ENCODE peak calls at places on chromosome 3, in eight cellular contexts. T, W, C, S, D, F, P and B are unnamed samples.

GRCh38 chr3:2360815-2361214 is 262.1 kb downstream of the CNTN4 start:
- DNase-seq in T (no peak), S (no peak), D (no peak), W (no peak), C (no peak), F (no peak), P (no peak), B (no peak)

GRCh38 chr3:27671101-27671500 is 51.0 kb downstream of the EOMES start:
- DNase-seq in C (no peak), T (no peak), P (no peak), F (no peak), S (no peak), D (no peak), W (no peak), B (no peak)

GRCh38 chr3:8742921-8743605 is 9.5 kb downstream of the CAV3 start:
- DNase-seq in P (no peak), F (no peak), S (no peak), D (no peak), C (no peak), T (no peak), W (no peak), B (no peak)

GRCh38 chr3:150370129-150370602 is 37.9 kb upstream of the TSC22D2 start:
- DNase-seq in T (no peak), F (no peak), W (no peak), C (peak), P (peak), D (peak), S (no peak), B (no peak)

GRCh38 chr3:196843435-196844110 is 24.1 kb upstream of the SENP5 start:
- DNase-seq in D (no peak), P (no peak), T (no peak), F (no peak), C (no peak), W (no peak), S (no peak), B (no peak)

GRCh38 chr3:196398782-196399181 is 33.4 kb downstream of the UBXN7 start:
- DNase-seq in W (no peak), C (no peak), P (no peak), D (no peak), S (no peak), T (no peak), F (no peak), B (no peak)

GRCh38 chr3:193452338-193452737 is 73.8 kb upstream of the ATP13A5 start:
- DNase-seq in S (peak), T (no peak), C (peak), D (no peak), P (no peak), W (no peak), F (peak), B (no peak)

GRCh38 chr3:51333021-51333420 is 52.1 kb upstream of the MANF start:
- DNase-seq in F (no peak), P (no peak), W (no peak), C (no peak), D (no peak), S (no peak), T (no peak), B (no peak)

GRCh38 chr3:182384182-182384581 is 409.1 kb upstream of the ATP11B start:
- DNase-seq in W (no peak), S (no peak), F (no peak), P (no peak), C (no peak), D (no peak), T (no peak), B (no peak)

GRCh38 chr3:10867384-10867783 is 51.4 kb downstream of the SLC6A11 start:
- DNase-seq in T (no peak), C (peak), W (no peak), D (no peak), F (no peak), P (no peak), S (peak), B (no peak)

GRCh38 chr3:65785065-65785645 is 253.6 kb downstream of the MAGI1 start:
- DNase-seq in T (peak), D (no peak), P (peak), S (peak), F (peak), W (peak), C (peak), B (no peak)

GRCh38 chr3:58009026-58009748 is 965 bp downstream of the FLNB start:
- DNase-seq in T (peak), D (no peak), P (no peak), S (peak), C (no peak), F (peak), W (no peak), B (peak)

GRCh38 chr3:120498947-120499346 is 48.2 kb upstream of the FSTL1 start:
- DNase-seq in T (no peak), C (peak), W (no peak), F (no peak), D (peak), S (no peak), P (peak), B (no peak)

GRCh38 chr3:133540896-133541674 is 32.4 kb upstream of the CDV3 start:
- DNase-seq in W (no peak), C (no peak), P (peak), S (peak), F (no peak), D (no peak), T (peak), B (no peak)

GRCh38 chr3:99119312-99119810 is 217.9 kb upstream of the DCBLD2 start:
- DNase-seq in F (no peak), D (no peak), T (no peak), W (no peak), S (no peak), P (no peak), C (no peak), B (no peak)

GRCh38 chr3:169060037-169060436 is 603.5 kb downstream of the MECOM start:
- DNase-seq in S (no peak), P (no peak), W (no peak), C (no peak), T (no peak), F (no peak), D (no peak), B (no peak)

GRCh38 chr3:149480326-149481017 is 6.0 kb downstream of the TM4SF4 start:
- DNase-seq in T (peak), C (peak), S (peak), D (peak), F (no peak), P (peak), W (peak), B (peak)

GRCh38 chr3:161266731-161267150 is 45.6 kb downstream of the NMD3 start:
- DNase-seq in S (no peak), W (peak), D (no peak), F (no peak), P (peak), C (no peak), T (no peak), B (no peak)

GRCh38 chr3:104628185-104628789 is 738.4 kb upstream of the ALCAM start:
- DNase-seq in T (peak), C (peak), D (no peak), S (peak), P (peak), W (no peak), F (peak), B (no peak)

GRCh38 chr3:46950661-46951241 is 25.8 kb downstream of the CCDC12 start:
- DNase-seq in S (no peak), F (no peak), D (no peak), W (no peak), C (no peak), P (no peak), T (no peak), B (no peak)

GRCh38 chr3:147394168-147394941 is 12.0 kb downstream of the ZIC4 start:
- DNase-seq in S (no peak), W (no peak), P (no peak), D (no peak), T (no peak), F (no peak), C (no peak), B (no peak)

GRCh38 chr3:159616234-159616825 is 372.3 kb upstream of the IL12A start:
- DNase-seq in S (peak), T (no peak), D (peak), F (peak), W (no peak), C (peak), P (no peak), B (peak)

GRCh38 chr3:122969585-122970453 is 57.7 kb downstream of the SEMA5B start:
- DNase-seq in S (no peak), D (no peak), C (no peak), P (no peak), W (no peak), T (no peak), F (no peak), B (no peak)

GRCh38 chr3:137330246-137330645 is 372.5 kb downstream of the IL20RB start:
- DNase-seq in F (no peak), D (no peak), C (no peak), S (no peak), P (no peak), W (no peak), T (peak), B (no peak)

GRCh38 chr3:81152156-81152555 is 609.3 kb downstream of the GBE1 start:
- DNase-seq in P (peak), W (no peak), S (no peak), C (no peak), D (no peak), F (no peak), T (no peak), B (no peak)

GRCh38 chr3:195020185-195020584 is 250.8 kb downstream of the XXYLT1 start:
- DNase-seq in W (no peak), C (no peak), P (no peak), D (no peak), S (no peak), T (no peak), F (no peak), B (no peak)

GRCh38 chr3:142857056-142857455 is 31.8 kb downstream of the PCOLCE2 start:
- DNase-seq in C (peak), W (no peak), F (peak), D (no peak), S (peak), P (no peak), T (no peak), B (peak)

GRCh38 chr3:146800484-146800883 is 195.3 kb upstream of the PLSCR5 start:
- DNase-seq in S (no peak), F (no peak), W (no peak), C (no peak), D (no peak), P (no peak), T (no peak), B (no peak)

GRCh38 chr3:71130516-71131384 is 452.8 kb downstream of the FOXP1 start:
- DNase-seq in C (peak), D (peak), F (no peak), P (no peak), W (peak), S (peak), T (peak), B (peak)

GRCh38 chr3:128198313-128198712 is 45.0 kb downstream of the EEFSEC start:
- DNase-seq in T (no peak), W (no peak), C (no peak), P (no peak), D (no peak), F (no peak), S (no peak), B (no peak)

GRCh38 chr3:30667250-30667585 is 60.8 kb downstream of the TGFBR2 start:
- DNase-seq in W (no peak), F (no peak), D (peak), P (no peak), S (peak), C (no peak), T (no peak), B (no peak)

GRCh38 chr3:147654827-147655226 is 245.7 kb downstream of the ZIC1 start:
- DNase-seq in T (no peak), W (no peak), S (no peak), D (no peak), C (no peak), F (no peak), P (no peak), B (no peak)

GRCh38 chr3:77620009-77620408 is 580.1 kb downstream of the ROBO2 start:
- DNase-seq in T (no peak), C (no peak), S (no peak), F (no peak), D (no peak), P (no peak), W (no peak), B (no peak)

GRCh38 chr3:127678315-127678599 is 5.5 kb downstream of the ABTB1 start:
- DNase-seq in P (no peak), S (no peak), D (no peak), F (no peak), C (no peak), W (no peak), T (no peak), B (no peak)

GRCh38 chr3:100230715-100231114 is 30.1 kb upstream of the TBC1D23 start:
- DNase-seq in S (no peak), F (no peak), P (no peak), D (no peak), T (no peak), C (no peak), W (no peak), B (no peak)

GRCh38 chr3:126026761-126027160 is 57.2 kb downstream of the SLC41A3 start:
- DNase-seq in F (no peak), D (peak), C (no peak), W (no peak), S (no peak), P (no peak), T (no peak), B (no peak)